ENCODE peak calls at places on chromosomes 1 and 21, in seven cellular contexts. Q is iris pigment epithelial cell; W is activated CD4-positive, alpha-beta memory T cell treated with anti-CD3 and anti-CD28 coated beads for 36 hours; K is Karpas-422; G is endothelial cell; I is CD8-positive, alpha-beta memory T cell; C is left colon. T is an unnamed sample.

GRCh38 chr1:64915381-64916274 is 50.7 kb downstream of the JAK1 start:
- DNase-seq in Q (peak; percentile 95), I (no peak), C (peak; percentile 77), G (no peak), K (no peak), W (no peak), T (no peak)

GRCh38 chr21:32653326-32653901 is 41.2 kb upstream of the CFAP298 start:
- DNase-seq in G (peak; percentile 21), K (peak; percentile 74), Q (peak; percentile 18), C (no peak), I (peak; percentile 2), W (peak; percentile 44), T (no peak)

GRCh38 chr1:118388341-118388740 is 203.3 kb upstream of the SPAG17 start:
- DNase-seq in G (no peak), I (no peak), W (no peak), K (no peak), Q (no peak), C (no peak), T (no peak)

GRCh38 chr1:179217943-179218507 is 11.5 kb downstream of the ABL2 start:
- DNase-seq in C (no peak), Q (peak; percentile 72), I (no peak), G (no peak), K (peak; percentile 61), W (no peak), T (no peak)

GRCh38 chr1:35810096-35810860 is 2.5 kb downstream of the AGO4 start:
- DNase-seq in I (no peak), G (no peak), W (no peak), K (no peak), C (no peak), Q (peak; percentile 55), T (no peak)

GRCh38 chr21:45749974-45750373 is 106.4 kb downstream of the PCBP3 start:
- DNase-seq in W (no peak), Q (no peak), G (no peak), I (no peak), C (no peak), K (peak; percentile 29), T (no peak)

GRCh38 chr1:151142411-151143056 is 3.9 kb downstream of the SEMA6C start:
- DNase-seq in W (no peak), G (no peak), I (no peak), C (no peak), K (no peak), Q (no peak), T (no peak)

GRCh38 chr1:83799474-83800085 is 199.4 kb downstream of the TTLL7 start:
- DNase-seq in Q (no peak), G (no peak), K (no peak), C (no peak), I (no peak), W (no peak), T (no peak)

GRCh38 chr21:39016740-39017315 is 166.4 kb downstream of the PSMG1 start:
- DNase-seq in I (no peak), C (no peak), G (no peak), Q (peak; percentile 70), K (peak; percentile 69), W (no peak), T (no peak)

GRCh38 chr1:228098323-228098931 is 4.7 kb downstream of the C1orf35 start:
- DNase-seq in K (peak; percentile 41), G (no peak), I (no peak), Q (no peak), C (peak; percentile 2), W (peak; percentile 5), T (no peak)

GRCh38 chr1:31775170-31775569 is 11.0 kb upstream of the ADGRB2 start:
- DNase-seq in I (no peak), G (no peak), K (no peak), Q (no peak), W (no peak), C (no peak), T (no peak)

GRCh38 chr1:101474039-101474665 is 237.3 kb downstream of the S1PR1 start:
- DNase-seq in K (peak; percentile 83), G (peak; percentile 22), Q (peak; percentile 27), W (no peak), I (no peak), C (no peak), T (peak; percentile 5)

GRCh38 chr1:151458936-151459330 is 361 bp downstream of the POGZ start:
- DNase-seq in K (peak; percentile 76), C (peak; percentile 71), I (peak; percentile 56), G (peak; percentile 59), Q (peak; percentile 68), W (peak; percentile 67), T (no peak)

GRCh38 chr1:31731049-31731565 is 27.3 kb upstream of the COL16A1 start:
- DNase-seq in G (no peak), Q (no peak), C (no peak), K (no peak), I (no peak), W (no peak), T (no peak)

GRCh38 chr1:101161619-101162018 is 75.2 kb upstream of the S1PR1 start:
- DNase-seq in G (no peak), W (no peak), Q (no peak), C (no peak), K (no peak), I (no peak), T (no peak)

GRCh38 chr1:22126531-22126930 is 16.4 kb downstream of the WNT4 start:
- DNase-seq in G (no peak), C (no peak), W (no peak), Q (no peak), I (no peak), K (no peak), T (no peak)

GRCh38 chr1:235902638-235903542 is 36.2 kb upstream of the LYST start:
- DNase-seq in W (no peak), K (no peak), C (peak; percentile 89), Q (peak; percentile 86), I (no peak), G (no peak), T (no peak)

GRCh38 chr21:45208627-45208951 is 79.1 kb downstream of the POFUT2 start:
- DNase-seq in K (no peak), C (no peak), I (peak; percentile 13), G (no peak), W (no peak), Q (peak; percentile 50), T (no peak)

GRCh38 chr1:25349606-25350005 is 11.5 kb downstream of the TMEM50A start:
- DNase-seq in Q (no peak), C (no peak), K (no peak), G (no peak), I (no peak), W (no peak), T (no peak)

GRCh38 chr1:204089044-204089751 is 16.3 kb downstream of the SOX13 start:
- DNase-seq in I (no peak), Q (peak; percentile 76), W (no peak), K (no peak), G (no peak), C (peak; percentile 83), T (no peak)

GRCh38 chr1:94396356-94396755 is 21.8 kb upstream of the ABCD3 start:
- DNase-seq in K (no peak), I (no peak), C (no peak), W (no peak), Q (no peak), G (peak; percentile 34), T (no peak)

GRCh38 chr1:167722152-167722869 is 529 bp downstream of the MPZL1 start:
- DNase-seq in Q (peak; percentile 40), W (peak; percentile 45), G (peak; percentile 54), I (peak; percentile 28), K (peak; percentile 57), C (peak; percentile 44), T (no peak)

GRCh38 chr1:199116488-199116887 is 477.6 kb downstream of the PTPRC start:
- DNase-seq in G (no peak), C (no peak), Q (no peak), W (no peak), I (no peak), K (no peak), T (no peak)

GRCh38 chr1:221100196-221100950 is 221.1 kb downstream of the HLX start:
- DNase-seq in G (no peak), I (no peak), K (no peak), W (no peak), Q (peak; percentile 90), C (no peak), T (no peak)

GRCh38 chr21:28856588-28857250 is 136.0 kb downstream of the LTN1 start:
- DNase-seq in G (no peak), I (no peak), K (no peak), Q (peak; percentile 7), C (no peak), W (no peak), T (no peak)

GRCh38 chr21:36162631-36163030 is 6.0 kb downstream of the DOP1B start:
- DNase-seq in C (no peak), Q (no peak), K (no peak), G (no peak), I (no peak), W (no peak), T (no peak)

GRCh38 chr1:183094376-183094775 is 71.2 kb downstream of the LAMC1 start:
- DNase-seq in G (no peak), W (no peak), Q (no peak), I (no peak), K (peak; percentile 14), C (no peak), T (no peak)

GRCh38 chr1:23330846-23331245 is 13.2 kb downstream of the HNRNPR start:
- DNase-seq in Q (peak; percentile 22), W (no peak), C (no peak), G (no peak), K (no peak), I (no peak), T (no peak)

GRCh38 chr1:1937549-1938275 is 18.6 kb upstream of the TMEM52 start:
- DNase-seq in Q (no peak), C (no peak), I (no peak), W (no peak), K (no peak), G (no peak), T (no peak)

GRCh38 chr1:75079535-75080290 is 54.5 kb upstream of the LHX8 start:
- DNase-seq in G (no peak), Q (no peak), I (no peak), K (no peak), C (no peak), W (no peak), T (no peak)

GRCh38 chr1:235250430-235250829 is 77.5 kb downstream of the ARID4B start:
- DNase-seq in C (no peak), K (no peak), G (no peak), I (no peak), W (no peak), Q (no peak), T (no peak)

GRCh38 chr1:228935198-228935663 is 200.0 kb downstream of the RHOU start:
- DNase-seq in W (no peak), K (no peak), G (no peak), C (no peak), I (no peak), Q (no peak), T (no peak)

T was measured in iPS DF 19.7.